ENCODE peak calls at places on chromosomes 2 and 18, in six cellular contexts. One of them, this sample, is unnamed.

GRCh38 chr18:4888251-4888650 is 308.8 kb downstream of the AKAIN1 start:
- DNase-seq in PC-9: no peak
- DNase-seq in OCI-LY7: no peak
- DNase-seq in PC-3: no peak
- DNase-seq in body of pancreas: no peak
- DNase-seq in kidney: no peak
- DNase-seq in this sample: no peak

GRCh38 chr2:34096552-34097171 is 497.6 kb upstream of the FAM98A start:
- DNase-seq in PC-9: peak
- DNase-seq in OCI-LY7: peak
- DNase-seq in PC-3: peak
- DNase-seq in body of pancreas: peak
- DNase-seq in kidney: no peak
- DNase-seq in this sample: peak

GRCh38 chr18:79733135-79733609 is 53.6 kb downstream of the CTDP1 start:
- DNase-seq in PC-9: no peak
- DNase-seq in OCI-LY7: no peak
- DNase-seq in PC-3: no peak
- DNase-seq in body of pancreas: no peak
- DNase-seq in kidney: no peak
- DNase-seq in this sample: no peak

GRCh38 chr2:21928292-21928691 is 804.5 kb downstream of the TDRD15 start:
- DNase-seq in PC-9: no peak
- DNase-seq in OCI-LY7: no peak
- DNase-seq in PC-3: no peak
- DNase-seq in body of pancreas: no peak
- DNase-seq in kidney: no peak
- DNase-seq in this sample: no peak

GRCh38 chr18:7066965-7067555 is 50.5 kb downstream of the LAMA1 start:
- DNase-seq in PC-9: no peak
- DNase-seq in OCI-LY7: no peak
- DNase-seq in PC-3: no peak
- DNase-seq in body of pancreas: no peak
- DNase-seq in kidney: no peak
- DNase-seq in this sample: no peak

GRCh38 chr2:236014408-236015131 is 153.6 kb downstream of the GBX2 start:
- DNase-seq in PC-9: no peak
- DNase-seq in OCI-LY7: no peak
- DNase-seq in PC-3: no peak
- DNase-seq in body of pancreas: no peak
- DNase-seq in kidney: no peak
- DNase-seq in this sample: no peak

GRCh38 chr2:164739966-164740365 is 101.7 kb downstream of the COBLL1 start:
- DNase-seq in PC-9: no peak
- DNase-seq in OCI-LY7: no peak
- DNase-seq in PC-3: peak
- DNase-seq in body of pancreas: no peak
- DNase-seq in kidney: no peak
- DNase-seq in this sample: no peak

GRCh38 chr2:2324565-2325101 is 6.4 kb downstream of the MYT1L start:
- DNase-seq in PC-9: no peak
- DNase-seq in OCI-LY7: no peak
- DNase-seq in PC-3: no peak
- DNase-seq in body of pancreas: peak
- DNase-seq in kidney: no peak
- DNase-seq in this sample: no peak

GRCh38 chr2:110925479-110925878 is 193.1 kb downstream of the ACOXL start:
- DNase-seq in PC-9: no peak
- DNase-seq in OCI-LY7: no peak
- DNase-seq in PC-3: no peak
- DNase-seq in body of pancreas: no peak
- DNase-seq in kidney: no peak
- DNase-seq in this sample: no peak

GRCh38 chr2:135948642-135949355 is 36.6 kb downstream of the DARS1 start:
- DNase-seq in PC-9: peak
- DNase-seq in OCI-LY7: no peak
- DNase-seq in PC-3: peak
- DNase-seq in body of pancreas: no peak
- DNase-seq in kidney: no peak
- DNase-seq in this sample: peak

GRCh38 chr18:55290898-55291297 is 297.1 kb downstream of the TCF4 start:
- DNase-seq in PC-9: no peak
- DNase-seq in OCI-LY7: no peak
- DNase-seq in PC-3: no peak
- DNase-seq in body of pancreas: no peak
- DNase-seq in kidney: no peak
- DNase-seq in this sample: no peak

DNA sequence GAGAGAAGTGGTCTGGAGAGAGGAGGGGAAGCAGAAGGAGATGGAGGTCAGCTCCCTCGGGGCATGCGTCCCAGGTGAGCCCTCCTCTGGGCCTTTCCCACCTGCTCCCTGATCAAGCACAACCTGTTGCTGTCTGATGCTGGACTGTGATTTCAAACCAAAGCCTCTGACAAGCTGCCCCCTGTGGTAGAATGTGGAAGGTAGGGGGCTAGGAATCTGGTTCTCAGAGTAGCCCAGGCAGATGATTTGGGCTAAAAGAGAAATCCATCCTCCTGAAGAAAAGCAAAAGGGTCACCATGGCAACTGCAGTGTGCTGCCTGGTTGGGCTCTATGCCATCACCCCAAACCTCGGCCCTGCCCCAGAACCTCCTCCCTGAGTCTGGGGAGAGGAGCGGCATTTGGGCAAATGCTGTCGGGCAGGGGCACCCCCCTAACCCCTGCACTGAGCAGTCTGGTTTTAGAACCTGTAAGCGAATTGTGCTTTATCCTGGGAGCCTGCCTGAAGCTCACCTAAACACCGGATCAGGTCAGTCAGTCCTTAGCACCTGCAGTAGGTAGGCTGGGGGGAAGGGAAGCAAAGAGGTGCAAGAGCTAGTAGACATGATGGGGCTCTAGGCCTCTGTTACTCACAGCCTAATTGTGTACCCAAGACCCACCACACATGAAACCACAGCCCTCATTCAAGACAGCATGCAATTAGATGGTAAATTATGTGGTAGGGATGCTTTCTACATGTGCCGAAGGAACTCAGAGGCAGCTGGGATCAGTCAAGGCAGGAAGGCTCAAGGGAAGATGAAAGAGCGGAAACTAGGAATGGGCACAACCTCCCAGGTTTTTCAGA is 83.6 kb downstream of the DNMT3A start:
- DNase-seq in PC-9: peak
- DNase-seq in OCI-LY7: no peak
- DNase-seq in PC-3: no peak
- DNase-seq in body of pancreas: no peak
- DNase-seq in kidney: no peak
- DNase-seq in this sample: no peak
- TF ChIP-seq CTCF in PC-9: no peak
- TF ChIP-seq CTCF in OCI-LY7: peak
- TF ChIP-seq CTCF in PC-3: no peak
- TF ChIP-seq CTCF in body of pancreas: no peak
- TF ChIP-seq CTCF in kidney: no peak
- TF ChIP-seq CTCF in this sample: no peak

DNA sequence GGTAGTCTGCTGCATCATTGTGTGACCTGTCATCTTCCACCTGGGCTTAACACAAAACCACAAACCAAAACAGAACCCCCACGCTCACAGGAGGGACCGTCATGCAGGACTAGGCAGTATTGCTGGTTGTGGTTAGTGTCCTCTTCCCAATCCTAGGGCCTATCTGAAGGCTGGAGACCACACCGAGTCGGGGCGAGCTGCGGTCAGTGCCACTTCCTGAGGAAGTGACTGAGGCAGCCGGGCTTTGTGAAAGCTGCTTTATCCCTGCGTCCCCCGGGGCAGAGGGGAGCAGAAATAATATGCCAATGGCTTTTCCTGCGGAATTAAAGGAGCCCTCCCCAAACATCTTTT is 22.9 kb downstream of the ZNF532 start:
- DNase-seq in PC-9: no peak
- DNase-seq in OCI-LY7: peak
- DNase-seq in PC-3: peak
- DNase-seq in body of pancreas: peak
- DNase-seq in kidney: peak
- DNase-seq in this sample: peak
- H3K4me3 ChIP-seq in PC-9: no peak
- H3K4me3 ChIP-seq in OCI-LY7: peak
- H3K4me3 ChIP-seq in PC-3: peak
- H3K4me3 ChIP-seq in body of pancreas: no peak
- H3K4me3 ChIP-seq in kidney: peak
- H3K4me3 ChIP-seq in this sample: no peak

GRCh38 chr2:25460261-25460905 is 118.7 kb upstream of the DNMT3A start:
- DNase-seq in PC-9: no peak
- DNase-seq in OCI-LY7: no peak
- DNase-seq in PC-3: no peak
- DNase-seq in body of pancreas: no peak
- DNase-seq in kidney: no peak
- DNase-seq in this sample: peak

GRCh38 chr2:25453199-25453903 is 111.6 kb upstream of the DNMT3A start:
- DNase-seq in PC-9: no peak
- DNase-seq in OCI-LY7: no peak
- DNase-seq in PC-3: no peak
- DNase-seq in body of pancreas: no peak
- DNase-seq in kidney: no peak
- DNase-seq in this sample: peak

DNA sequence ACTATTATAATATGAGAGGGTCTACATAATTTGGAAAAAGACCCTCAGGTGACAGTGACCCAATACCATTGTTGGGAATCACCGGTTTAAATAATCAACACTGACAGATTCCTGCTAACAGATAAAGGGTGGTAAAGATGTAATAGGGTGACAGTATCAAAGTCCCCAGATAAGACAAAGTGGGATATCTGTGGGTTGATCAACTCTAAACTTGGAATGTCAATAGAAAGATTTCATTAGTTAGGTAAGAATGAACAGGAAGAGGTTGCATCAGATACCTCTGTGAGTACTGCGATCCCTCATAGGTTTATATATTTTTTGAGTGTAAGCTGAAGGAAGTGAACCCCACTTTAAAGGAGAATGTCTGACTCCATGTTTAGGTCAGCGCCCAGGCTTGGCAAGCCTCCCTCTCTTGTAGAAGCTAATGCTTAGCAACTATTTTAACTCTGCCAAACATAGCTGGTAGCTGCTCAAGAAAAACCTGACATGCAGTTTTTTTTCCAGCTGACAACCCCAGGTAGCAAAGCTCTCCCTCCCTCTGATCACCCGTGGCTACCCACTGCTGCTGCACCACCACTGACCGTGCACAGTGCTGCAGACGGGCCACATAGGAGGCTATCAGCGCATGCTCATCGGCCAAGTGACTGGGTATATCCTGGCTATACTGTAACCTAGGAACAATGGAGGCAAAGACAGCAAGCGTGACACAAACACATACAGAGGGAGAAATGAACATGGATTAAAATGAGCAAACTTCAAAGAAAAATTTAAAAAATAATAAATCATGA is 113.3 kb upstream of the DNMT3A start:
- DNase-seq in PC-9: no peak
- DNase-seq in OCI-LY7: no peak
- DNase-seq in PC-3: no peak
- DNase-seq in body of pancreas: peak
- DNase-seq in kidney: no peak
- DNase-seq in this sample: no peak
- TF ChIP-seq CTCF in PC-9: no peak
- TF ChIP-seq CTCF in OCI-LY7: no peak
- TF ChIP-seq CTCF in PC-3: no peak
- TF ChIP-seq CTCF in body of pancreas: no peak
- TF ChIP-seq CTCF in kidney: no peak
- TF ChIP-seq CTCF in this sample: no peak

DNA sequence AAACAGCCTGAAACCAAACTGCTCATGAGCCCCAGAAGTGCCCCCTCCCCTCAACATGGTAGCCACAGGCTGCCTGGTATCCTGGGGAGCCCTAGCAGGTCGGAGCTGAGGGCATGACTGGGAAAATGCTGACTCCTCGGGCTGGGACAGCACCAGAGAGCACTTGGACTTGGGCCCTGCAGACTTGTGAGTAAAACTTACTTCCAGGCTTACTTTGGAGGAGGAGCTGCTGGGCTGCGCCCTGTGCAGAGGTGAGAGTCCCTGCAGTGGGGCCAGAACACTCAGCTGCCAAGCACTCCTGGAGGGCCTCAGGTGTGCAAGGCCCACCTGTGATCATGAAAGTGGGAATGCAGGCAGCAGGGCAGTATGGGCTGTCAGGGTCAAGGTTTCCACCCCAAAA is 119.4 kb downstream of the SEPTIN10 start:
- DNase-seq in PC-9: no peak
- DNase-seq in OCI-LY7: no peak
- DNase-seq in PC-3: no peak
- DNase-seq in body of pancreas: no peak
- DNase-seq in kidney: no peak
- DNase-seq in this sample: no peak
- H3K4me3 ChIP-seq in PC-9: no peak
- H3K4me3 ChIP-seq in OCI-LY7: no peak
- H3K4me3 ChIP-seq in PC-3: no peak
- H3K4me3 ChIP-seq in body of pancreas: no peak
- H3K4me3 ChIP-seq in kidney: no peak
- H3K4me3 ChIP-seq in this sample: no peak

DNA sequence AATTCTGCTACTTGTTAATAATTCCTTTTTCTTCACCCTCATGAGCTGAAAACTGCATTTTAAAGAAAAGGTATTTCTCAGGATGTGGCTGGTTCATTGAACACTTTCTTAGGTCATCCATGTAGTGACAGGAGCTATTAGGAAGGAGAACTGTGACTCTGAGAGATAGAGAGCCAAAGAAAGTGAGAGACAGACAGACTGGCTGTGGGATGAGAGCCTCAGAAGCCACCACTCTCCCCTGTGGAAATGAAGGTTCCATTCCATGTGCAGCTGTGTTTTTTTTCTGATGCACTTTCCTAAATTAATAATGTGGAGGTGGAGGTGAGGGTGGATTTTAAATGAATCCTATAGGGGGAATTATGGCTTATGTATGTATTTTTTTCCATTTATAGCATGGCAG is 113.3 kb downstream of the FAM210A start:
- DNase-seq in PC-9: no peak
- DNase-seq in OCI-LY7: peak
- DNase-seq in PC-3: no peak
- DNase-seq in body of pancreas: no peak
- DNase-seq in kidney: no peak
- DNase-seq in this sample: peak
- TF ChIP-seq CTCF in PC-9: no peak
- TF ChIP-seq CTCF in OCI-LY7: no peak
- TF ChIP-seq CTCF in PC-3: no peak
- TF ChIP-seq CTCF in body of pancreas: no peak
- TF ChIP-seq CTCF in kidney: no peak
- TF ChIP-seq CTCF in this sample: no peak

GRCh38 chr2:226759768-226760167 is 39.9 kb downstream of the IRS1 start:
- DNase-seq in PC-9: no peak
- DNase-seq in OCI-LY7: no peak
- DNase-seq in PC-3: no peak
- DNase-seq in body of pancreas: no peak
- DNase-seq in kidney: no peak
- DNase-seq in this sample: no peak
- H3K4me3 ChIP-seq in PC-9: no peak
- H3K4me3 ChIP-seq in OCI-LY7: no peak
- H3K4me3 ChIP-seq in PC-3: no peak
- H3K4me3 ChIP-seq in body of pancreas: no peak
- H3K4me3 ChIP-seq in kidney: no peak
- H3K4me3 ChIP-seq in this sample: no peak

DNA sequence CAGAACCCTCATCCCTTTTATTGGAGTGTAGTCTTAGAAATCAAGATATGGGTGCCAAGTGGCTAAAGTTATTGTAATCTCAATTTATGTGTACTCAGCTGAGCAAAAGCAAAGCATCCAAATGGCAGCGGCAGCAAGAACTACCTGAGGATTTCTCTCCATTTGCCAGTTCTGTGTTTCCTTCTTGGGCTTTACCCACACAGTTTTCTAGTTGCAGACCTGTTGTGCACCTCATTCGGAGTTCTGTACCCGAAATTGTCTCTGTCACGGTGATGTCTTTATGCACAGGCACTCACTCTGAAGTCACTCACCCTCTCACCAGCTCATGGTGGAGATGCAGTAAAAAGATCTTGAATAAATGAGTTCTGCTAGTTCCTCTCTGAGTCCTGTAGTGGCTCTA is 43.6 kb downstream of the INPP4A start:
- DNase-seq in PC-9: no peak
- DNase-seq in OCI-LY7: no peak
- DNase-seq in PC-3: no peak
- DNase-seq in body of pancreas: no peak
- DNase-seq in kidney: no peak
- DNase-seq in this sample: no peak
- TF ChIP-seq CTCF in PC-9: peak
- TF ChIP-seq CTCF in OCI-LY7: peak
- TF ChIP-seq CTCF in PC-3: no peak
- TF ChIP-seq CTCF in body of pancreas: peak
- TF ChIP-seq CTCF in kidney: no peak
- TF ChIP-seq CTCF in this sample: no peak